ENCODE peak calls at places on chromosomes 12 and 14, in seven cellular contexts. O is left ventricle myocardium inferior, K is astrocyte, U is endothelial cell, F is cardiac muscle cell, D is cardiac fibroblast, H is upper lobe of right lung. Y is an unnamed sample.

GRCh38 chr14:29930283-29930682 is 2.6 kb upstream of the PRKD1 start:
- DNase-seq in D (peak), H (no peak), F (peak), O (no peak), U (no peak), K (peak), Y (peak)

GRCh38 chr12:127822743-127823433 is 444.1 kb upstream of the TMEM132C start:
- DNase-seq in O (peak), H (no peak), U (no peak), F (no peak), K (peak), D (no peak), Y (no peak)

GRCh38 chr12:6896846-6897435 is 7.7 kb upstream of the LRRC23 start:
- DNase-seq in H (no peak), O (no peak), U (no peak), D (no peak), K (no peak), F (no peak), Y (no peak)

GRCh38 chr14:77059276-77059934 is 30.9 kb upstream of the IRF2BPL start:
- DNase-seq in D (peak), O (no peak), F (peak), K (peak), H (no peak), U (no peak), Y (peak)

GRCh38 chr12:1357171-1357570 is 237.2 kb downstream of the FBXL14 start:
- DNase-seq in K (peak), D (peak), F (peak), U (no peak), H (no peak), O (no peak), Y (no peak)

GRCh38 chr14:99807413-99808132 is 14.4 kb downstream of the EML1 start:
- DNase-seq in D (peak), U (peak), F (peak), K (peak), O (no peak), H (no peak), Y (no peak)

GRCh38 chr12:15522574-15523187 is 200.4 kb downstream of the PTPRO start:
- DNase-seq in U (no peak), H (no peak), F (peak), O (no peak), D (peak), K (peak), Y (peak)

GRCh38 chr14:47332939-47333338 is 342.5 kb downstream of the MDGA2 start:
- DNase-seq in H (no peak), F (no peak), O (no peak), U (no peak), D (no peak), K (no peak), Y (no peak)

GRCh38 chr14:53591816-53592215 is 364.8 kb downstream of the BMP4 start:
- DNase-seq in U (no peak), H (no peak), D (no peak), O (no peak), F (no peak), K (no peak), Y (peak)

DNA sequence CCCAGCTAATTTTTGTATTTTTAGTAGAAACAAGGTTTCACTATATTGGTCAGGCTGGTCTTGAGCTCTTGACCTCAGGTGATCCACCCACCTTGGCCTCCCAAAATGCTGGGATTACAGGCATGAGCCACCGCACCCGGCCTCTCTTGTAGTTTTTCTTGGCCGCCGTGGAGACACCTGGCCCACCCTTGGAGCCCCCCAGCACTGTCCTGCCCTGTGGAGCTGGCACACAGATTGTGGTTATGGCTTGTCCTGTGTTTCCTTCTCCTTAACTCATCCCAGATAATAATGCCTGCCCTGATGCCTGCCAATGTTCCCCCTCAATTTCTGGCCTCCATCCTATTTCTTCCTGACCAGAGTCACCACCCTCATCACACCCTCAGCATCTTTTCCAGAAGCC is 57.9 kb downstream of the CHGA start:
- DNase-seq in O (no peak), U (no peak), D (no peak), H (no peak), F (no peak), K (no peak), Y (no peak)
- TF ChIP-seq CTCF in O (no peak), U (no peak), D (no peak), H (no peak), F (no peak), K (no peak), Y (no peak)

DNA sequence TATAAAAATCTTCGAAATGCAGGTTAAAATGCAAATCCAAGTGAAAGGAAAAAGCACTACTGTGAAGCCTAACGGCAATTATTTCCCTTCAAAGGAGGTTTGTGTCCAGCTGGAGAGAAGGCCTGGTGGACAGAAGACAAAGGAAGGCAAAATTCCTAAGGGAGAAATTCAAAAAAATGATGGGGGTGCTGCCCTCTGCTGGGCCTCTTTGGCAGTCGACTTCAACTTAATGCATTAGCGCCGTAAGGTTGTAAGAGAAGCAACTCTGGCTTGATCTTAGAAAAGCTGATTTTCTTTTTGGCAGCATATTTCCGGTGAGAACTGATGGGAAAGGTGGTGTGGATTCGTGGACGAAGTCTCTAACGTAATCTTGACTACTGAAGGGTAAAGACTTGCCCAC is 34.3 kb upstream of the CHFR start:
- DNase-seq in K (no peak), U (no peak), D (no peak), F (no peak), H (no peak), O (no peak), Y (no peak)
- TF ChIP-seq CTCF in K (no peak), U (no peak), D (no peak), F (no peak), H (no peak), O (no peak), Y (peak)

GRCh38 chr12:109798691-109799090 is 34.5 kb downstream of the TRPV4 start:
- DNase-seq in F (no peak), D (no peak), H (no peak), O (no peak), U (no peak), K (no peak), Y (no peak)

GRCh38 chr12:109800536-109800935 is 32.7 kb downstream of the TRPV4 start:
- DNase-seq in K (no peak), U (no peak), F (no peak), H (no peak), D (no peak), O (no peak), Y (no peak)

GRCh38 chr12:109795023-109795422 is 38.2 kb downstream of the TRPV4 start:
- DNase-seq in F (peak), U (no peak), H (no peak), D (peak), O (no peak), K (peak), Y (peak)

GRCh38 chr12:109796057-109796456 is 37.1 kb downstream of the TRPV4 start:
- DNase-seq in U (no peak), H (no peak), D (no peak), F (no peak), K (no peak), O (no peak), Y (no peak)

DNA sequence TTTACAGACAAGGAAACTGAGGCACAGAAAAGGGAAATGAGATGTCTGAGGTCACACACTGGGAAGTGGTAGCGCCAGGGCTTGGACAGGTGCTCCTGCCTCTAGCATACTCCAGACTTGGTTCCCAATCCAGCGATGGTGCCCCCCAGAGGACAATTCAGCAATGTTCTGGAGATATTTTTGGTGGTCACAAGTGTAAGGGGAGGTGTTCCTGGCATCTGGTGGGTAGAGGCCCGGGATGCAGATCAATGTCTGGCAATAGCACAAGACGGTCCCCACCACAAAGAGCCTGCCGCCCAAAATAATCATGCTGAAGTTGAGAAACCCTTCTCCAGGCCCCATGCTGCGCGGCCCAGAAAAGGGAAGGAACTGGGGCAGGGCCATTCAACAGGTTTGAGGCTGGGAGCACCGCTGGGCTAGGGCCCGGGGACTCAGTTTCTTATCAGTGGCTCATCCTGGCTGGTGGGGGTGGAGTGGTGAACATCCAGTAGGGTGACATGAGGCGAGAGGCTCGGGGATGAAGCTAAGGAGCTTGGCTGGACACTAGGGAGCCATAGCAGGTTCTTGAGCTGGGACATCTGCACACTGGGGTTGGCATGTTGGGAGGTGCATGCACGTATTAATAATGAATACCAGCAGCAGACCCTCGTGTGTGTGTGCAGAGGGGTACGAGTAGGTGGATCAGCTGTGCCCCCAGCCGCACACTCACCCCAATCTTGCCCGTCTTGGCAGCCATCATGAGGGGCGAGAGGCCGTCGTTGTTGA is 35.1 kb downstream of the TRPV4 start:
- DNase-seq in U (peak), O (no peak), H (no peak), K (no peak), F (no peak), D (no peak), Y (no peak)
- TF ChIP-seq CTCF in U (no peak), O (peak), H (no peak), K (no peak), F (no peak), D (peak), Y (no peak)

GRCh38 chr12:130334937-130335336 is 2.8 kb upstream of the PIWIL1 start:
- DNase-seq in K (no peak), U (no peak), D (no peak), O (no peak), F (no peak), H (no peak), Y (peak)

GRCh38 chr12:130336723-130337475 is 788 bp upstream of the PIWIL1 start:
- DNase-seq in K (no peak), F (no peak), U (no peak), H (no peak), O (no peak), D (no peak), Y (no peak)

GRCh38 chr12:130334399-130334798 is 3.3 kb upstream of the PIWIL1 start:
- DNase-seq in U (no peak), O (no peak), K (no peak), D (no peak), F (no peak), H (no peak), Y (no peak)

GRCh38 chr12:130337476-130338303 is at the start of gene PIWIL1:
- DNase-seq in H (no peak), U (no peak), D (no peak), K (no peak), F (no peak), O (no peak), Y (no peak)

GRCh38 chr12:130335517-130336392 is 1.9 kb upstream of the PIWIL1 start:
- DNase-seq in K (peak), O (no peak), D (peak), H (no peak), F (peak), U (peak), Y (peak)
- TF ChIP-seq CTCF in K (peak), O (peak), D (peak), H (peak), F (peak), U (peak), Y (peak)

GRCh38 chr14:45199246-45199645 is 53.8 kb downstream of the MIS18BP1 start:
- DNase-seq in K (peak), D (peak), U (no peak), H (no peak), O (no peak), F (peak), Y (peak)

GRCh38 chr14:45204241-45204640 is 48.8 kb downstream of the MIS18BP1 start:
- DNase-seq in K (no peak), F (no peak), U (no peak), O (no peak), H (no peak), D (no peak), Y (no peak)

GRCh38 chr14:45198551-45198950 is 54.5 kb downstream of the MIS18BP1 start:
- DNase-seq in K (peak), O (no peak), D (peak), F (peak), H (no peak), U (no peak), Y (peak)

GRCh38 chr14:45201908-45202307 is 51.1 kb downstream of the MIS18BP1 start:
- DNase-seq in D (peak), U (peak), F (peak), H (no peak), O (no peak), K (peak), Y (peak)
- TF ChIP-seq CTCF in D (peak), U (no peak), F (no peak), H (no peak), O (peak), K (no peak), Y (no peak)

GRCh38 chr12:10613334-10614055 is at the start of gene MAGOHB:
- DNase-seq in K (peak), H (peak), D (peak), O (peak), F (peak), U (peak), Y (peak)

GRCh38 chr12:10612110-10612509 is 1.3 kb downstream of the MAGOHB start:
- DNase-seq in H (no peak), F (no peak), K (no peak), O (no peak), D (no peak), U (no peak), Y (no peak)

GRCh38 chr12:10612954-10613333 is 465 bp downstream of the MAGOHB start:
- DNase-seq in D (peak), U (no peak), O (no peak), F (peak), K (no peak), H (no peak), Y (no peak)

GRCh38 chr12:10610188-10610587 is 3.2 kb downstream of the MAGOHB start:
- DNase-seq in D (no peak), H (no peak), U (no peak), F (no peak), O (no peak), K (no peak), Y (no peak)

DNA sequence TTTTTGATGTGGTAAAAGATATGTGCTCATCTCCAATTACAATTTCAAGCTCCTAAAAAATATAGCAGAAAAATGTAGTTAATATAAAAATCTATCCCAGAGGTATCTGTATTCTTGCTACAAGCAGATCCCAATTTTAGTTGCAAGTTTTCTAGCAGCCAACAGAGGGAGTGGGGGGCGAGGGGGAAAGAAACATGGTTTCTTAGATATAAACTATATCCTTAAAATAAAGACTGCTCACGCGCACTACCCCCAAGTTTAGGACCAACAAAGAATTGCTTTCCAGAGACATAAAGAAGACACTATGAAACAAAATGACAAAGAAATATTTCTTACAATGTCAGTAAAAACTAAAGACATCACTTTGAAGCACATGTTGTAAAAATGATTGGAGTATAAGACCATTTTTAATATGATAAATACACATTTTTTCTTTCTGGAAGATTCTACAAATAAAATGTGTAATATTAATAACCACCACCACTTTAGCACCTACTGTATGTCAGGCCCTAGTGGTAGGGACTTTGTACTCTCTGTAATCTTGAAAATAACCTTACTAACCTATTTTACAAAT is 5.4 kb downstream of the MAGOHB start:
- DNase-seq in U (no peak), F (peak), K (no peak), H (no peak), O (no peak), D (peak), Y (peak)
- TF ChIP-seq CTCF in U (peak), F (peak), K (peak), H (no peak), O (no peak), D (peak), Y (peak)

DNA sequence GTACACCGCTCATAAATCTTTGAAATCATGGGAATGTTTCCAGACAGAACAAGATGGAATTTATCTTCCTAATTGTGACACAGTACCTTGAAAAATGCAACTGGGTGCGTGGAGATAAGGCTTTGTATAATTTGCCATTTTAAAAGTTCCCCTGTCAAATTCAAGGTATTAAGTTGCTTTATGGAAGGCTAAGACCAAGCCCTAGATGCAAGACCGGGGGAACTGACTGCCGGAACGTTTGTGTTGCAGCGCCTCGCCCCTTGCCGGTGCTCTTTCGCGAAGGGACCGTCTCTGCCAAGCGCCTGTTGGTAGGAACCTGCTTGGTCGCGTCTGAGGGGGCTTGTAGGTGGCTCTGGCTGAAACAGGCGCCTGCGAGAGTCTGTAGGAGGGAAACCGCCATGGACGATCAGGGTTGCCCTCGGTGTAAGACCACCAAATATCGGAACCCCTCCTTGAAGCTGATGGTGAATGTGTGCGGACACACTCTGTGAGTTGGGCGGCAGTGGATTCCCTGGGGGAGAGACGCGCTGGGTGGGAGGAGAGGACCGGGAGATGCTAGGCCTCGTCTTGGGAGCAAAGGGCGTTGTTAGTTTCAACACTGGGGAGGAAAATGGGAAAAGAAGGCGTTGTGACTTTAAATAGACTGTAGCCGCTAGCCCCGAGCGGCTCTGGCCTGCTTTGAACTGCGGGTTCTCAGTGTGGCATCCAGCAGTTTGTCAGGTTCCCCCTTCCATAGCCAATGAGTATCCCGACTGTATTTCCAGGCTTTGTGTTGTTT is at the start of gene MNAT1:
- DNase-seq in D (peak), F (peak), U (peak), H (peak), K (peak), O (peak), Y (peak)
- TF ChIP-seq CTCF in D (no peak), F (peak), U (no peak), H (no peak), K (no peak), O (no peak), Y (no peak)